ENCODE peak calls at places on chromosomes 4 and X, in six cellular contexts. Z is HL-60, T is SK-N-SH, J is HepG2, F is K562, N is GM12878. O is an unnamed sample.

GRCh38 chr4:27684501-27685077 is 823.9 kb downstream of the STIM2 start:
- DNase-seq in Z (peak), T (peak), J (peak), F (no peak), N (no peak), O (no peak)

GRCh38 chrX:131792356-131792749 is 230.7 kb upstream of the STK26 start:
- DNase-seq in Z (peak), T (peak), J (no peak), F (no peak), N (peak), O (no peak)

GRCh38 chr4:102529977-102530376 is 28.8 kb downstream of the NFKB1 start:
- DNase-seq in Z (no peak), T (no peak), J (no peak), F (no peak), N (no peak), O (no peak)

GRCh38 chr4:151035321-151035720 is 20.2 kb upstream of the LRBA start:
- DNase-seq in Z (no peak), T (no peak), J (peak), F (no peak), N (no peak), O (no peak)

GRCh38 chr4:16225139-16225538 is 1.1 kb downstream of the TAPT1 start:
- DNase-seq in Z (no peak), T (no peak), J (no peak), F (no peak), N (no peak), O (no peak)

GRCh38 chr4:76703123-76703490 is 194.8 kb downstream of the SOWAHB start:
- DNase-seq in Z (no peak), T (no peak), J (no peak), F (no peak), N (no peak), O (no peak)

GRCh38 chr4:56986952-56987351 is 8.3 kb downstream of the POLR2B start:
- DNase-seq in Z (no peak), T (no peak), J (no peak), F (no peak), N (no peak), O (no peak)

GRCh38 chrX:30888526-30889146 is 418 bp downstream of the TAB3 start:
- DNase-seq in Z (peak), T (no peak), J (no peak), F (no peak), N (no peak), O (peak)

GRCh38 chrX:69262036-69262905 is 97.0 kb upstream of the PJA1 start:
- DNase-seq in Z (no peak), T (no peak), J (no peak), F (no peak), N (no peak), O (no peak)

GRCh38 chr4:53651142-53651720 is 59.9 kb upstream of the LNX1 start:
- DNase-seq in Z (no peak), T (no peak), J (no peak), F (no peak), N (no peak), O (no peak)

GRCh38 chr4:535181-535923 is 36.3 kb downstream of the PIGG start:
- DNase-seq in Z (no peak), T (no peak), J (no peak), F (no peak), N (no peak), O (no peak)
- TF ChIP-seq GABPA in Z (no peak), T (no peak), J (no peak), F (no peak), N (no peak), O (no peak)

GRCh38 chr4:143184217-143184502 is 557 bp upstream of the USP38 start:
- DNase-seq in Z (no peak), T (no peak), J (no peak), F (no peak), N (no peak), O (no peak)
- TF ChIP-seq GABPA in Z (no peak), T (no peak), J (no peak), F (no peak), N (no peak), O (no peak)

DNA sequence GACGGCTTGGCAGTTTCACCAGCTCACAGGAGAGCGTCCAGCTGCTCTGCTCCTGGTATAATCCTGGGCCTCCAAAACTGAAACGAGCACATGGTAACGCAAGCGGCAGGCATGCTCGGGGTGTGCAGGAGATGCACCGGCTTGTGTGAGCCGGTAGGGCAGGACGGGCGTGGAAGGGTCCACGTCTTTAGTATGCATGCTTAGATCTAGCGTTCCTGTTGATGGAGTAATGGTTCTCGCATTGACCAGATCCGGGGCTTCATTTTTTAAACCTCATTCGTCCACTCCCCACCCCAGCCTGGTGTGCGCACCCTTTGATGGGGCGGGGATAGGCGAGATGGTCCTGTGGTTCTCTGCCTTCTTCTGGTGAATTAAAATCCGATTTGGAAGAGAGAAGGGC is 39.7 kb downstream of the FAM149A start:
- DNase-seq in Z (no peak), T (peak), J (no peak), F (no peak), N (no peak), O (no peak)
- TF ChIP-seq GABPA in Z (no peak), T (no peak), J (no peak), F (no peak), N (no peak), O (no peak)

GRCh38 chr4:88606832-88607231 is 14.6 kb downstream of the HERC3 start:
- DNase-seq in Z (no peak), T (no peak), J (no peak), F (no peak), N (no peak), O (no peak)

GRCh38 chr4:88614058-88614457 is 21.8 kb downstream of the HERC3 start:
- DNase-seq in Z (no peak), T (no peak), J (no peak), F (no peak), N (no peak), O (no peak)

GRCh38 chr4:88609387-88609786 is 17.1 kb downstream of the HERC3 start:
- DNase-seq in Z (peak), T (no peak), J (no peak), F (no peak), N (no peak), O (no peak)

GRCh38 chr4:88613417-88613875 is 21.2 kb downstream of the HERC3 start:
- DNase-seq in Z (peak), T (no peak), J (no peak), F (no peak), N (no peak), O (no peak)

DNA sequence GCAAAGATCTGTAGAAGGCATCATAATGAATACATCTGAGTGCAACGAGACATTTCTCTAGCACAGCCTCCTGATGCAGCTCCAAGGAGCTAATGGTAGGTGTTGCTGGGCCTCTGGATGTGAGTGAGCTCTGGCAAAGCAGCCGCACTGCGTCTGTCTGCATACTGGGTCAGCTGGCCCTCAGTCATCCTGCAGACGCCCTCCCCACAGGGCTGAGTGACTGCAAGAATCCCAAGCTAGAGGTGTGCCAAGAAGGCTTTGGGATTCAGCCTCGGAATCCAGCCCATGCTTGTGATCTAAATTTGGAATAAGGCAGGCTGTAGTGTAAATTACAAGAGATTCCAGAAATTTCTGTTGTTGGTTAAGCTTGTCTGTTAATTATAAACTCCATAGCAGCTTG is 18.5 kb downstream of the HERC3 start:
- DNase-seq in Z (no peak), T (no peak), J (no peak), F (no peak), N (no peak), O (no peak)
- TF ChIP-seq GABPA in Z (no peak), T (no peak), J (no peak), F (no peak), N (no peak), O (no peak)

GRCh38 chrX:110403839-110404238 is 45.2 kb downstream of the RTL9 start:
- DNase-seq in Z (no peak), T (no peak), J (no peak), F (no peak), N (no peak), O (no peak)
- TF ChIP-seq GABPA in Z (no peak), T (no peak), J (no peak), F (no peak), N (no peak), O (no peak)

DNA sequence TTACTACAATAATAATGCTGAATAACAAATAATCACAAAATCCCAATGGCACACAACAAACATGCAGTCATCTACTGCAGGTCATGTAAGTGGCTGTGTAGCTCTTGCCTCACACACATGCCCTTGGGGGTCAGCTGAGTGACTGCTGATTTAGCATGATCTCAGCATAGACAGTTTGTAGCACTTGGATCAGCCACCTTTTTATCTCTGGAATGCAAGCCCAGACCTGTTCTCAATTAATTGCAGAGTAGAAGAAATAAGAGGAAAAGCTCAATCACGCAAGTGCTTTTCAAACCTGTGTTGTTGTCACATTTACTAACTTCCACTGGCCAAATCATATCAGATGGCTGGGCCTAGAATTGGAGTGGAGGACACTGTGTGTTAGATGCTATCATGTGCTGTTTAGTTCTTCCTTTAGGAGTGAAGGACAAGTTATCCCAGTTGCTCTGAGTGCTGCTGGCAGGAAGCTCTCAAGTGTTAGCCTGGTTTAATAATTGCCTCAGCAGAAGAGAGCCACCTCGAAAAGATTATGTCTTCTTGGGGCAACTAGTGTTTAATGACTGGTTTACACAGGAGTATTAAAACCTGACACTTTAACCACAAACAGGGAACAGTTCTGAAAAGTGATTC is 128.3 kb upstream of the EPHA5 start:
- DNase-seq in Z (no peak), T (no peak), J (no peak), F (no peak), N (no peak), O (no peak)
- TF ChIP-seq GABPA in Z (no peak), T (no peak), J (no peak), F (no peak), N (no peak), O (no peak)

DNA sequence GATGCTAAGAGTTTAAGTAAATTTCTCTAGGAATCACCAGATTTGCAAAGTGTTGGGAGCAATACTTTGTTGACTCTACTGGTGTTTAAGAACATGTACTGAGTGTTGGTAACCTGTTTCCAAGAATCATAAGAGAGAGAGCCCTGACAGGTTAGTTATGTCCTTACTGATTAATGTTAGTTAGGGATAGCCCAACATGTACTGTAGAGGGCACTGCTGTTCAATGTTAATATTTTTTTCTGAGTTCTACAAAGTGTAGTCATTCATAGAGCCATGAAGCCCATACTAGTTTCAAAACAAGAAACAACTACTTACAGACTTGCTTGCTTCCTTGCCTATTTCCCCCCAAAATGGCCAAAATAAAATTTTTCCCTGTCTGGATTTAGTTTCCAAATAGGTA is 11.9 kb downstream of the TMPRSS11D start:
- DNase-seq in Z (peak), T (peak), J (peak), F (no peak), N (no peak), O (no peak)
- TF ChIP-seq GABPA in Z (no peak), T (no peak), J (no peak), F (no peak), N (no peak), O (no peak)

GRCh38 chr4:3682236-3683076 is 83.7 kb upstream of the ADRA2C start:
- DNase-seq in Z (no peak), T (no peak), J (no peak), F (no peak), N (no peak), O (no peak)
- TF ChIP-seq GABPA in Z (no peak), T (no peak), J (no peak), F (no peak), N (no peak), O (no peak)

DNA sequence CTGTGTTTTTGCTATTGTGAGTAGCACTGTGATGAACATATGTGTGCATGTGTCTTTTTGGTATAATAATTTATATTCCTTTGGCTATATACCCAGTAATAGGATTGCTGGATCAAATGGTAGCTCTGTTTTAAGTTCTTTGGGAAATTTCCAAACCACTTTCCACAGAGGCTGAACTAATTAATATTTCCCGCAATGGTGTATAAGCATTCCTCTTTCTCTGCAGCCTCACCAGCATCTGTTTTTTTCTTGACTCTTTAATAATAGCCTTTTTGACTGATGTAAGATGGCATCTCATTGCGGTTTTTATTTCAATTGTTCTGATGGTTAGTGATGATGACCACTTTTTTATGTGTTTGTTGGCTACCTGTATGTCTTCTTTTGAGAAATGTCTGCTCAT is 247.7 kb upstream of the NDST3 start:
- DNase-seq in Z (no peak), T (no peak), J (no peak), F (no peak), N (no peak), O (no peak)
- TF ChIP-seq GABPA in Z (no peak), T (no peak), J (no peak), F (no peak), N (no peak), O (no peak)

GRCh38 chrX:110081740-110082139 is 78.8 kb downstream of the TMEM164 start:
- DNase-seq in Z (no peak), T (no peak), J (no peak), F (no peak), N (no peak), O (no peak)
- TF ChIP-seq GABPA in Z (no peak), T (no peak), J (no peak), F (no peak), N (no peak), O (no peak)

O was measured in H1.